ENCODE peak calls at places on chromosome 3, in nine cellular contexts. S is astrocyte of the cerebellum, V is GM13977, D is keratinocyte, A is lower leg skin, K is A549, C is CD14-positive monocyte, Q is epithelial cell of esophagus, O is glutamatergic neuron. N is an unnamed sample.

GRCh38 chr3:179929091-179929529 is 107.6 kb downstream of the PEX5L start:
- DNase-seq in S (peak; percentile 56), V (peak; percentile 43), D (peak; percentile 7), A (no peak), K (peak; percentile 57), C (no peak), Q (peak; percentile 76), O (peak; percentile 78), N (peak; percentile 58)

GRCh38 chr3:11019116-11019515 is 26.6 kb downstream of the SLC6A1 start:
- DNase-seq in S (no peak), V (no peak), D (no peak), A (no peak), K (no peak), C (no peak), Q (peak; percentile 21), O (no peak), N (no peak)

GRCh38 chr3:29083081-29083480 is 197.8 kb upstream of the RBMS3 start:
- DNase-seq in S (no peak), V (no peak), D (no peak), A (no peak), K (no peak), C (no peak), Q (no peak), O (no peak), N (no peak)

GRCh38 chr3:122758877-122759670 is 34.6 kb downstream of the HSPBAP1 start:
- DNase-seq in S (no peak), V (no peak), D (no peak), A (no peak), K (no peak), C (no peak), Q (no peak), O (no peak), N (no peak)

GRCh38 chr3:126418661-126419131 is 24.0 kb downstream of the CFAP100 start:
- DNase-seq in S (no peak), V (no peak), D (no peak), A (no peak), K (no peak), C (peak; percentile 35), Q (no peak), O (no peak), N (no peak)

GRCh38 chr3:188510366-188510765 is 356.4 kb downstream of the LPP start:
- DNase-seq in S (peak; percentile 76), V (no peak), D (no peak), A (no peak), K (no peak), C (no peak), Q (peak; percentile 76), O (no peak), N (no peak)

GRCh38 chr3:187281191-187281714 is 10.3 kb downstream of the MASP1 start:
- DNase-seq in S (no peak), V (no peak), D (no peak), A (no peak), K (no peak), C (no peak), Q (peak; percentile 18), O (no peak), N (peak; percentile 95)

GRCh38 chr3:171229173-171229572 is 202.7 kb upstream of the SLC2A2 start:
- DNase-seq in S (no peak), V (no peak), D (no peak), A (no peak), K (no peak), C (no peak), Q (no peak), O (no peak), N (no peak)

GRCh38 chr3:149971403-149972075 is 844 bp upstream of the PFN2 start:
- DNase-seq in S (peak; percentile 19), V (no peak), D (no peak), A (peak; percentile 32), K (no peak), C (no peak), Q (peak; percentile 68), O (no peak), N (peak; percentile 61)

GRCh38 chr3:127836004-127836882 is 13.9 kb upstream of the MGLL start:
- DNase-seq in S (no peak), V (peak; percentile 86), D (no peak), A (no peak), K (no peak), C (no peak), Q (no peak), O (no peak), N (no peak)

GRCh38 chr3:197499427-197499826 is 56.3 kb downstream of the BDH1 start:
- DNase-seq in S (no peak), V (peak; percentile 62), D (peak; percentile 97), A (no peak), K (peak; percentile 86), C (no peak), Q (peak; percentile 96), O (no peak), N (peak; percentile 70)

GRCh38 chr3:5162102-5162501 is 25.4 kb upstream of the EDEM1 start:
- DNase-seq in S (peak; percentile 79), V (no peak), D (no peak), A (no peak), K (no peak), C (no peak), Q (peak; percentile 31), O (no peak), N (peak; percentile 75)

GRCh38 chr3:98695816-98696215 is 67.3 kb upstream of the ST3GAL6 start:
- DNase-seq in S (no peak), V (no peak), D (no peak), A (no peak), K (no peak), C (no peak), Q (no peak), O (no peak), N (peak; percentile 16)

GRCh38 chr3:100402150-100402706 is 889 bp downstream of the LNP1 start:
- DNase-seq in S (no peak), V (no peak), D (no peak), A (no peak), K (peak; percentile 9), C (no peak), Q (peak; percentile 66), O (no peak), N (peak; percentile 85)

DNA sequence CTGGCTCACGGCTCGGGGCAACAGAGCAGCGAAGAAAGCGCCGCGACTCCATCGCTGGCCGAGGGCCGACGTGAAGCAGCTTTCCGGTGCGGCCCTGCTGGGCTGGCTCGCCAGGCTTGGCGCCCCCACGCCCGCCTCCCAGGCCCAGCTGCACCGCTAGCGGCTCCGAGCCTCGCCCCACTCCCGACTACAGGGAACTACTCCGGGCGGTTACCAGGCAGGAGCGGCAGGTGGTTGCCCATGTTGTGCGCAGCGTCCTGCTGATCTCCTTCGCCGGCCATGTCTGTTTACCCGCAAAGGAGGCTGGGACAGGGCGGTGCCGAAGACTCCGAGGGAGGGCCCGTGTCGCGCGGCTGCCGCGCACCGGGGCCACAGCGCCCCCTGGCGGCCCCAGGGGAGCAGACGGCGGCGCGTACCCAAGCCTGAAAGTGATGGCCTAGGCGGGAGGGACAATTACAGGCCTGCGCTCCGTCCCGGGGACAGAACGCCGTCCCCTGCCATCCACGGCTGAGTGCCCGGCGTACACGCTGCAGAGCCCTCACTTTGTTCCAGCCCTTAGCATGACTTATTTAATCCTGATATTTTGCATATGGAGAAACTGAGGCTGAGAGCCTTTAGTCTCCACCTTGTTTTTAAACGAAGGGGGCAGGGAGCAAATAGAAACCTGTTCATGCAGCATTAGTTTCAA is at the start of gene CRBN:
- DNase-seq in S (peak; percentile 54), V (peak; percentile 96), D (peak; percentile 17), A (peak; percentile 83), K (peak; percentile 84), C (peak; percentile 83), Q (peak; percentile 87), O (peak; percentile 90), N (peak; percentile 77)
- TF ChIP-seq CTCF in S (peak; percentile 99), V (peak; percentile 100), D (peak; percentile 94), A (peak; percentile 41), K (peak; percentile 90), C (peak; percentile 97), Q (peak; percentile 67), O (peak; percentile 99), N (peak; percentile 99)

DNA sequence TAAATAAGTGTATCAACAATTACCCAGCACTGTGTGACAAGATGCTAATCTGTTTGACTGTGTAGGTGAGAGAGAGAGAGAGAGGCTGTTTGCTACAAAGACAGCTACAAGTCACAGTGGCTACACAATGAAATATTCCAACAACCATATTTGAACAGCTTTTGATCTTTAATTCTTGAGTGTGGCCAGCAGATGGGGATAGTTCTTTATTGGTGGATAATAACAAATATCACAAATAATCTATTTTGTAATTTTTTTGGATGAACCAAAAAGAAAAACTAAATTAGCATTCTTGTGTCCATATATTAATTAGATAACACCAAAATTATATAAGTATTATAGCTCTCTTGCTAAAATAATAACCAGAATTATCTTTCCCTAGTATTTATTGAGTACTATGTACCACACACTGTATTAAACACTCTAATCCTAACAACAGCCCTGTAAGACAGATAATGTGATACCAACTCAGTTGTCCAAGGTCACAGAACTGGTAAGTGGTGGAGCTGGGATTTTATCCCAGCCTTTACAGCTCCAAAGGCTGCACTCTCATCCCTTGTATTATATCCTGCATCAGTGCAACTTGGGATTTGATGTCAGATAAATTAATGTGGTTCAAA is 61.9 kb upstream of the C3orf80 start:
- DNase-seq in S (no peak), V (no peak), D (no peak), A (no peak), K (peak; percentile 36), C (no peak), Q (peak; percentile 42), O (no peak), N (peak; percentile 46)
- TF ChIP-seq CTCF in S (no peak), V (peak; percentile 43), D (no peak), A (no peak), K (peak; percentile 73), C (peak; percentile 40), Q (peak; percentile 40), O (no peak), N (peak; percentile 81)

GRCh38 chr3:64546856-64547255 is 140.9 kb downstream of the ADAMTS9 start:
- DNase-seq in S (no peak), V (no peak), D (no peak), A (no peak), K (no peak), C (no peak), Q (no peak), O (no peak), N (no peak)

GRCh38 chr3:64539451-64540196 is 148.2 kb downstream of the ADAMTS9 start:
- DNase-seq in S (peak; percentile 93), V (no peak), D (no peak), A (peak; percentile 50), K (no peak), C (no peak), Q (no peak), O (no peak), N (peak; percentile 5)

GRCh38 chr3:64541803-64542202 is 146.0 kb downstream of the ADAMTS9 start:
- DNase-seq in S (no peak), V (no peak), D (no peak), A (no peak), K (no peak), C (no peak), Q (no peak), O (no peak), N (no peak)
- TF ChIP-seq CTCF in S (no peak), V (no peak), D (no peak), A (no peak), K (no peak), C (no peak), Q (no peak), O (no peak), N (no peak)

DNA sequence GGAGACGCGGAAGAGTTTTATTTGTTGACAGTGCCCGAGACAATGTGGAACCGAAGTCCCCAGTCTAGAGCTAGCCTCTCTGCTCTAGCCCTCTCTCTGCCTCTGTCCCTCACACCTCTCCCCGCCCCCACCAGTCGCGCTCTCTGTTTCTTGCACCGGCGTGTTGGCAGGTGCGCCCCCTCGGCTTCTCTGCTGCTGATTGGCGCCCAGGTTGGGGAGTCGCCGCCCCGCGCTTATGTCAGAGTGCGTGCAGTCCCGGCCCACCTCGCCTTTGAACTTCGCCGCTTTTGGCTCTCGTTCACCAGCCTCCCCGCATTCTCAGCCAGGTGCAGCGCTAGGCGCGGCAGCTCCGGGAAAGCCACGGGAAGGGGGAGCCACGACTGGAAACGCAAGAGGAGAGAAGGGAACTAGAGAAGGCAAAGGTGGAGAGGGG is at the start of gene SOX14:
- DNase-seq in S (no peak), V (peak; percentile 54), D (no peak), A (no peak), K (no peak), C (no peak), Q (peak; percentile 17), O (peak; percentile 21), N (no peak)
- TF ChIP-seq CTCF in S (no peak), V (no peak), D (no peak), A (no peak), K (no peak), C (no peak), Q (no peak), O (no peak), N (no peak)

N was measured in HFFc6.